ENCODE peak calls at places on chromosomes 7 and 10, in five cellular contexts. C is DND-41, Y is GM12864, A is ovary, U is lower lobe of right lung. E is an unnamed sample.

GRCh38 chr10:58266003-58266825 is 1.5 kb downstream of the IPMK start:
- DNase-seq in C (no peak), Y (peak; percentile 36), A (no peak), U (no peak), E (peak; percentile 40)

GRCh38 chr7:64611717-64612116 is 48.8 kb upstream of the ZNF680 start:
- DNase-seq in C (no peak), Y (no peak), A (no peak), U (no peak), E (no peak)

GRCh38 chr7:44914992-44915607 is 29.8 kb upstream of the PURB start:
- DNase-seq in C (no peak), Y (no peak), A (no peak), U (no peak), E (peak; percentile 71)

GRCh38 chr7:123004931-123005330 is 9.4 kb upstream of the TAS2R16 start:
- DNase-seq in C (no peak), Y (no peak), A (no peak), U (no peak), E (no peak)

GRCh38 chr10:117609095-117609821 is 66.7 kb downstream of the EMX2 start:
- DNase-seq in C (no peak), Y (no peak), A (peak; percentile 30), U (peak; percentile 66), E (no peak)

GRCh38 chr7:111113263-111114017 is 22.5 kb downstream of the LRRN3 start:
- DNase-seq in C (no peak), Y (no peak), A (no peak), U (no peak), E (no peak)

GRCh38 chr10:114400091-114400490 is 4.2 kb downstream of the AFAP1L2 start:
- DNase-seq in C (no peak), Y (no peak), A (peak; percentile 72), U (no peak), E (no peak)

GRCh38 chr10:47404446-47404845 is 20.4 kb upstream of the ZNF488 start:
- DNase-seq in C (no peak), Y (no peak), A (no peak), U (no peak), E (no peak)

GRCh38 chr10:1119027-1119426 is 62.8 kb downstream of the WDR37 start:
- DNase-seq in C (no peak), Y (no peak), A (no peak), U (no peak), E (no peak)

GRCh38 chr10:95841711-95842498 is 65.9 kb upstream of the CC2D2B start:
- DNase-seq in C (peak; percentile 20), Y (peak; percentile 53), A (no peak), U (no peak), E (peak; percentile 26)

GRCh38 chr7:132475037-132475668 is 101.1 kb downstream of the PLXNA4 start:
- DNase-seq in C (no peak), Y (no peak), A (no peak), U (no peak), E (no peak)

GRCh38 chr7:1104514-1105179 is 16.7 kb downstream of the GPER1 start:
- DNase-seq in C (no peak), Y (no peak), A (no peak), U (no peak), E (no peak)

GRCh38 chr10:71334228-71334791 is 15.3 kb downstream of the SLC29A3 start:
- DNase-seq in C (no peak), Y (no peak), A (no peak), U (no peak), E (no peak)

GRCh38 chr7:101846800-101847538 is 29.5 kb downstream of the CUX1 start:
- DNase-seq in C (no peak), Y (no peak), A (no peak), U (no peak), E (no peak)

GRCh38 chr7:141663081-141663510 is 38.9 kb downstream of the DENND11 start:
- DNase-seq in C (no peak), Y (no peak), A (no peak), U (no peak), E (no peak)

GRCh38 chr10:4034907-4035581 is 250.0 kb upstream of the KLF6 start:
- DNase-seq in C (peak; percentile 29), Y (no peak), A (no peak), U (no peak), E (no peak)

GRCh38 chr7:46034056-46034768 is 113.1 kb upstream of the IGFBP3 start:
- DNase-seq in C (no peak), Y (no peak), A (no peak), U (no peak), E (no peak)

GRCh38 chr10:104406715-104407517 is 53.3 kb downstream of the CFAP58 start:
- DNase-seq in C (no peak), Y (no peak), A (no peak), U (no peak), E (peak; percentile 16)

GRCh38 chr10:34104829-34105572 is 710.1 kb downstream of the PARD3 start:
- DNase-seq in C (no peak), Y (no peak), A (no peak), U (no peak), E (no peak)

GRCh38 chr7:136938476-136938875 is 70.0 kb downstream of the CHRM2 start:
- DNase-seq in C (no peak), Y (no peak), A (no peak), U (no peak), E (no peak)

GRCh38 chr7:90701771-90702170 is 105.7 kb downstream of the CDK14 start:
- DNase-seq in C (no peak), Y (no peak), A (no peak), U (no peak), E (no peak)

GRCh38 chr10:29865700-29866355 is 193.6 kb downstream of the JCAD start:
- DNase-seq in C (no peak), Y (no peak), A (no peak), U (no peak), E (no peak)

DNA sequence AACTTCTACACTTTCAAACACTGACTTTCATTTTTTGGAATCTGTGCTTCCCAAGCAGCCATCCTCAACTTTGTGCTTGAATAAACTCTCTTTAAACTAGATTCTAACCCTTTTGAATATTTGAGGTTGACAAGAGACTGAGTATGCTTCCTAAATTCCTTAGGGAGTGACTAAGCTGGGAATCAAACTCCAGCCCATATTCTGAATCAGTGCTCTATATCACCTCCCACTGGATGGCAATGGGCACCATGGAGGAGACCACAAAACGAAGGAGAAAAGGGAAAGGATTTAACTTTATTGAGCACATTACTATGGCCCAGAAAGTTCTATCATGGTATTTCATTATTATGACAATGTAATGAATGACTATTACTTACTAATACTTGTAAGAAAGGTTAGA is 17.2 kb upstream of the SLC26A4 start:
- DNase-seq in C (no peak), Y (no peak), A (no peak), U (no peak), E (no peak)
- TF ChIP-seq CTCF in C (no peak), Y (no peak), A (no peak), U (no peak), E (no peak)

DNA sequence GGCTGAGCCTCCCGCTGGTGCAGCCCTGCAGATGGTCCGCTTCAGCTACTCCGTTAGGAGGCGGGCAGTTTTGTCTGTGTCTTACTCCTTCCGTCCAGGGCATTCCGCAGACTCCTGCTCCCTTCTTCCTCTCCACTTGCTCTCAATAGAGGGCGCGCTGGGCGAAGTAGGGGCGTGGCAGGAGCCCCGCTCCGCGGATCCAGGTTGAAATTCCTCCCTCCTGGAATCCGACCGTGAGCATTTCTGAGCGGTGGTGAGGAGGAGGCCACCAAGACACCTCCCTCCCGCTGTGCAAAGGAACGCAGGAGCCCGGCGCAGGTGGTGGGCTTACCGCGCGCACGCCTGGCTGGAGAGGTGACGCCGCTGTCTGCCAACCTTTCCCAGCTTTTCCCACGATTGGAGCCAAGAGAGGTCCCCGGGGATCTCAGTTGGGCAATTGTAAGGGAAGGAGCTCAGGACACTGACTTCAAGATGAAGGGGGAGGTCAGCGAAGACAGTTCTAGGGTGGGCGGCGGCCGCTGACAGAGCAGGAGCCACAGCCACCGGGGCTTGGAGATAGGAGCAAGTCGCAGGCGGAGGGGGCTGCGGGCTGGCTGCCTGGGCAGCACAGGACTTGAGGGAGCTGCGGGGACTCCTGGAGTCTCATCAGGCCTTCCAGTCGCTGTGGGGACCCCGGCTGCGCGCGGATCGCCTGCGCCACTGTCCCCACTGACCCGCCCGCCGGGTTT is 1011.3 kb downstream of the XPNPEP1 start:
- DNase-seq in C (no peak), Y (no peak), A (peak; percentile 59), U (peak; percentile 48), E (no peak)
- TF ChIP-seq CTCF in C (no peak), Y (no peak), A (peak; percentile 22), U (peak; percentile 32), E (peak; percentile 38)

GRCh38 chr7:150778738-150779301 is 21.3 kb downstream of the TMEM176B start:
- DNase-seq in C (peak; percentile 77), Y (peak; percentile 29), A (peak; percentile 92), U (peak; percentile 85), E (peak; percentile 56)
- TF ChIP-seq CTCF in C (peak; percentile 97), Y (peak; percentile 89), A (peak; percentile 87), U (peak; percentile 88), E (peak; percentile 90)

DNA sequence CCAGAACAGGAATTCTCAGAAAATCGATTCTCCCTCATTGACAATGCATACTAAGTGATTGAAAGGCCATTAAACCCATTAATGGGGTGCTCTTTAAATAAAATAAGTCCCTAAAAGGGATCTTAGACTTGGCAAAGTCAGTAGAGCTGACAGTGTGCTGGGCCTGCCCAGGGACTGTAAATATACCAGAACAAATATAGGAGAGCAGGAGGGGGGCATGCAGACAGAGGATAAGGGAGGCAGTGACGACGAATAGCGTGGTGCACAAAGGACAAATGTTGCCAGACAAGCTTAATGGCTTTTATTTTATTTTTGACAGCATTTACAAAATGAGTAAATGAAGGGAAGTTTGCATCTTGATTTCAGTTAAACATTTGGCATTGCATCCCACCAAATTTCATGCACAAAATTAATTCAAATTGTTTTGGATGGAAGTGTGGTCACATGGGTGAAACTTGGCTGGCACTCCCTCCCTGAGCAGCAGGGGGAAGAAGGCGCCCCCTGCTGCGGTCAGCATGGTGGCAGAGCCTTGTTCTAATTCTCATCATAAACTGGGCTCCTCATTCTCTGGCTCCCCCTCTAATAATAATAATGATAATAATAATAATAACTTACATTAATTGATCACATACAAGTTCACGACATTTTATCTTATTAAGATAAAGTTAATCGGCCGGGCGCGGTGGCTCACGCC is 215.9 kb downstream of the SNX10 start:
- DNase-seq in C (no peak), Y (no peak), A (no peak), U (no peak), E (no peak)
- TF ChIP-seq CTCF in C (no peak), Y (no peak), A (no peak), U (no peak), E (no peak)

GRCh38 chr7:116122972-116123595 is 87.3 kb upstream of the TES start:
- DNase-seq in C (no peak), Y (no peak), A (no peak), U (no peak), E (peak; percentile 19)
- TF ChIP-seq CTCF in C (peak; percentile 76), Y (peak; percentile 64), A (no peak), U (peak; percentile 55), E (peak; percentile 69)

DNA sequence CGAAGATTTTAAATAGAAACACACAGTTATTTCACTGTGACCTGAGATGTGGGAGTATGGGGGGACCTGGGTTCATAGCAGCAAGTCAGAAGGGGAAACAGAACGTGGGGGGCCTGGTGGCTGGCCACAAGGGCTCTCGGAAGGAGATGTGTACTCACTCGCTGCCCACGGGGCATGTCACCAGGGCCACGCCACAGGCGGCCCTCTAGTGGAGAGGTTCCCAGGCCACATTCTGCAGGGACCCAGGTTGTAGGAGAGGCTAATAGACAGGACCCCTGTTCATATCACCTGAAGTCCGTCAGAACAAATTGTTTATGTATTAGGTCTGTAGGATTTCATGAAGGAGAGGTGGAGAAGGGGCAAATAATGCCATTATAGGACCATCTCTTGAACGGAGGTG is 25.1 kb upstream of the SVOPL start:
- DNase-seq in C (no peak), Y (no peak), A (no peak), U (no peak), E (no peak)
- TF ChIP-seq CTCF in C (peak; percentile 39), Y (peak; percentile 30), A (no peak), U (no peak), E (peak; percentile 7)